ENCODE peak calls at places on chromosome 22, in seven cellular contexts. M is GM23248, E is HCT116, K is PC-3, O is GM23338, N is SK-N-SH, P is OCI-LY7. S is an unnamed sample. For H3K9me2, the result is how much of the 10 kb centered on the place peaks cover.

GRCh38 chr22:20758688-20759087 is 15.2 kb upstream of the SERPIND1 start:
- DNase-seq in M (no peak), E (no peak), K (no peak), O (peak), N (peak), P (no peak), S (no peak)

GRCh38 chr22:29873943-29874342 is 9.0 kb upstream of the MTMR3 start:
- DNase-seq in M (no peak), E (no peak), K (no peak), O (no peak), N (no peak), P (no peak), S (no peak)

GRCh38 chr22:28628766-28629165 is 50.9 kb downstream of the TTC28 start:
- DNase-seq in M (no peak), E (no peak), K (no peak), O (no peak), N (no peak), P (no peak), S (no peak)

GRCh38 chr22:29632672-29633071 is 29.2 kb downstream of the NF2 start:
- DNase-seq in M (peak), E (no peak), K (no peak), O (no peak), N (no peak), P (no peak), S (no peak)

GRCh38 chr22:36145881-36146280 is 14.7 kb downstream of the APOL3 start:
- DNase-seq in M (peak), E (no peak), K (no peak), O (no peak), N (no peak), P (no peak), S (no peak)

GRCh38 chr22:40120783-40121182 is 56.9 kb upstream of the TNRC6B start:
- DNase-seq in M (peak), E (no peak), K (no peak), O (no peak), N (no peak), P (no peak), S (no peak)

GRCh38 chr22:38081941-38082828 is 1.8 kb downstream of the SLC16A8 start:
- DNase-seq in M (no peak), E (no peak), K (no peak), O (peak), N (no peak), P (no peak), S (no peak)

GRCh38 chr22:48357196-48357595 is 1470.5 kb downstream of the BRD1 start:
- DNase-seq in M (no peak), E (no peak), K (no peak), O (peak), N (no peak), P (no peak), S (no peak)

GRCh38 chr22:26812731-26813130 is 155.3 kb downstream of the MIAT start:
- DNase-seq in M (peak), E (no peak), K (no peak), O (no peak), N (no peak), P (no peak), S (no peak)

GRCh38 chr22:31757265-31757664 is 3.4 kb downstream of the DEPDC5 start:
- DNase-seq in M (no peak), E (no peak), K (no peak), O (no peak), N (no peak), P (no peak), S (no peak)
- H3K27ac ChIP-seq in M (no peak), E (no peak), K (no peak), O (no peak), N (no peak), P (peak), S (no peak)

DNA sequence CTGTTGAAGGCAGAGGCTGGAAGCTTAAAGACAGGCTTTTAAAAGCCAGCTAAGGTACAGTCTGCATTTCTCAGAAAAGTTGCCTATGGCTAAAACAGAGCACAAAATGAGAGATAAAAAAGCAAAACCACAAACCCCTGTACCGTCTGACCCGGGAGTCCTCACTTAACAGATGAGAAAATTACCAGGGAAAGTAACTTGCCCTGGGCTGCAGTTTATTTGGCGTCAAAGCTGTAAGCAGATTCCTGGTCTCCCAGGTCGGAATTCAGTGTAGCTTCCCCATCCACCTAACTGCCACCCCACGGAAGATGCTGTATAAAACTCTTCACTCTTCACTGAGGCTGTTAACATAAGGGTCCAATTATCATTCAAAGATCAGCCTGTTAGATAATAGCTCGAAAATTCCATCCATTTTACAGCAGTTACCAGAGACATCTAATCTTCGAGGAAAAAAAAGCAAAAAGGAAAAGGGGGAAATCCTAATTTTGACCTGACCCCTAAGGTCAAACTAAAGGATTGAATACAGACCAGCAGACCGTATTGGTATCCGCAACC is 1.5 kb downstream of the TCF20 start:
- DNase-seq in M (peak), E (no peak), K (no peak), O (no peak), N (peak), P (no peak), S (no peak)
- H2AFZ ChIP-seq in M (peak), E (no peak), K (peak), O (no peak), N (no peak), P (no peak), S (peak)

DNA sequence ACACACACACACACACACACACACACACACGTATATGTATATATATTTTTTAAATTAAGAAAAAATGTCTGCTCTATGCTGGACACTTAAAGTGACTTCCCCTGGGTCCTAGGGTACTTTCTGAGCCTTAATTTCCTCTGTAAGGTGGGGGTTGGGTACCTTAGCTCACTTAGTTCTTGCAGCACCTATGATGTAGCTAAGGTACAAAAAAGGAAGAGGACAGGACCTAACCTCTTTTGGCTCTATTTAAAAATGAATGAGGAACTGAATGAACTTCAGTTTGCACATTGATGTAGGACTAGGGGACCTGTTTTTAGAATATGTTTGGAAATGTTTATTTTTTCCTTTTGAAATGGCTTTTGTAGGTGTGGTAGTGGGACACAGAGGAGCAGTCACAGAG is 11.1 kb downstream of the SREBF2 start:
- DNase-seq in M (no peak), E (no peak), K (no peak), O (no peak), N (no peak), P (peak), S (no peak)
- H3K9me2 ChIP-seq in M (under half), E (under half), K (under half), O (under half), N (under half), P (under half), S (under half)

DNA sequence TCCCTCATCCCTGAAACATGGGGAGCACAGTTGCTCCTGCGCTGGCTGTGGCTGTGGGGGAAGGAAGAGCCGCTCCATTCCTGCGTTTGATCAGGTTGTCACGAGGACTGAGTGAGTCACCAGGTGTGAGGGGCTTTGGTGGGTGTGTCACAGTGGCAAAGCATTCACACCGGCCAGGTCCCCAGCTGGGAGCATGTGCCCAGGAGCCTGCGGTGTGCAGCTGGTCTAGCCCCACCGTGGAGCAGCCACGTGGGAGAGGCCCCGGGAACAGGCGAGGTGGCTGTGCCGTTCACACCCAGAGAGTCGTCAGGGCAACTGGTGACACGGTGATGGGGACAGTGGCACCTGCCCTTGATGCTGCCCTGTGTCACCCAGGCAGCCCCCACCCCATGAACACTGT is 47.6 kb upstream of the PPARA start:
- DNase-seq in M (peak), E (no peak), K (no peak), O (no peak), N (no peak), P (no peak), S (no peak)
- H3K27ac ChIP-seq in M (peak), E (peak), K (no peak), O (no peak), N (peak), P (no peak), S (no peak)

GRCh38 chr22:18110194-18110943 is at the start of gene TUBA8:
- DNase-seq in M (peak), E (no peak), K (peak), O (peak), N (peak), P (peak), S (peak)
- H2AFZ ChIP-seq in M (peak), E (no peak), K (peak), O (peak), N (peak), P (no peak), S (peak)

DNA sequence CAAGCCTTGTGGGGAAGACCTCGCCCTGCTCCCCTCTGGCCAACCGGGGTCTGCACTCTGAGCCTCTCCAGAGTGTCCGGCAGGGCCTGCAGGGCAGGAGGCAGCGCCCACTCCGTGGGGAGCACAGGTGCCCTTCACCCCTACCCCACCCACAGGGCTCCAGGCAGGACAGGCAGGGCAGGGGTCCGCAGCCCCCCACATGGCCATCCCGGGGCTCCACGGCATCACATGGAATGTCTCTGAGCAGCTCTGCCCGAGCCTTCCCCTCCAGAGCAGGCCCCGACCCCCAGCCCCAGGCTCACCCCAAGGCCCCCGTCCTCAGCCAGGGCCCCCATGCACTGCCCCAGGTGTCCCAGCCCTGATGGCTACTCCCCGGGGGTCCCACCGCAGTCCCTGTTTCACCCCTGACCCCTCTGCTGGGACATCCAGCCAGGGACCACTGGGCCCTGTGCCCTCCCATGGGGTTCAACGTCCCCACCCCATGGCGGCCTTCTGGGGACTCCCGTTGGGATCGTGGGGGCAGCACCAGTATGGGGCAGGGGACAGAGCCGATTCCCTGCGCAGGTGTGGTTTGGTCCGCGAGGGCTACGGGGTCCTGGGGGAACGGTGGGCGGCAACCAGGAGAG is 77.7 kb downstream of the BRD1 start:
- DNase-seq in M (no peak), E (no peak), K (no peak), O (no peak), N (peak), P (no peak), S (no peak)
- H3K9me2 ChIP-seq in M (under half), E (under half), K (under half), O (under half), N (under half), P (under half), S (under half)

S was measured in hepatocyte.